ENCODE peak calls at places on chromosomes 4 and X, in nine cellular contexts. One of them, this sample, is unnamed.
A peak's percentile ranks its signal among the peaks of the same experiment; 100 is the strongest.

GRCh38 chr4:119212964-119213606 is 572 bp downstream of the USP53 start:
- DNase-seq in CD8-positive, alpha-beta T cell: peak; percentile 38
- DNase-seq in GM06990: no peak
- DNase-seq in GM12878: peak; percentile 12
- DNase-seq in adrenal gland: peak; percentile 94
- DNase-seq in HAP-1: peak; percentile 91
- DNase-seq in fibroblast of mammary gland: peak; percentile 95
- DNase-seq in hepatocyte: peak; percentile 90
- DNase-seq in ovary: peak; percentile 84
- DNase-seq in this sample: peak; percentile 89

GRCh38 chr4:177448850-177449249 is 6.6 kb upstream of the AGA start:
- DNase-seq in CD8-positive, alpha-beta T cell: no peak
- DNase-seq in GM06990: no peak
- DNase-seq in GM12878: no peak
- DNase-seq in adrenal gland: no peak
- DNase-seq in HAP-1: no peak
- DNase-seq in fibroblast of mammary gland: peak; percentile 56
- DNase-seq in hepatocyte: no peak
- DNase-seq in ovary: no peak
- DNase-seq in this sample: no peak

GRCh38 chr4:62571494-62571893 is 1371.4 kb downstream of the ADGRL3 start:
- DNase-seq in CD8-positive, alpha-beta T cell: no peak
- DNase-seq in GM06990: no peak
- DNase-seq in GM12878: no peak
- DNase-seq in adrenal gland: no peak
- DNase-seq in HAP-1: no peak
- DNase-seq in fibroblast of mammary gland: no peak
- DNase-seq in hepatocyte: peak; percentile 35
- DNase-seq in ovary: no peak
- DNase-seq in this sample: no peak

GRCh38 chrX:68396953-68397352 is 36.3 kb downstream of the OPHN1 start:
- DNase-seq in CD8-positive, alpha-beta T cell: no peak
- DNase-seq in GM06990: no peak
- DNase-seq in GM12878: no peak
- DNase-seq in adrenal gland: no peak
- DNase-seq in HAP-1: no peak
- DNase-seq in fibroblast of mammary gland: no peak
- DNase-seq in hepatocyte: no peak
- DNase-seq in ovary: no peak
- DNase-seq in this sample: no peak

GRCh38 chrX:85024044-85024443 is 20.4 kb downstream of the APOOL start:
- DNase-seq in CD8-positive, alpha-beta T cell: no peak
- DNase-seq in GM06990: no peak
- DNase-seq in GM12878: no peak
- DNase-seq in adrenal gland: no peak
- DNase-seq in HAP-1: no peak
- DNase-seq in fibroblast of mammary gland: peak; percentile 35
- DNase-seq in hepatocyte: no peak
- DNase-seq in ovary: no peak
- DNase-seq in this sample: no peak

GRCh38 chrX:10636337-10636736 is 16.0 kb upstream of the MID1 start:
- DNase-seq in CD8-positive, alpha-beta T cell: no peak
- DNase-seq in GM06990: no peak
- DNase-seq in GM12878: no peak
- DNase-seq in adrenal gland: peak; percentile 42
- DNase-seq in HAP-1: peak; percentile 74
- DNase-seq in fibroblast of mammary gland: peak; percentile 74
- DNase-seq in hepatocyte: peak; percentile 46
- DNase-seq in ovary: peak; percentile 51
- DNase-seq in this sample: no peak

GRCh38 chr4:89894654-89895652 is at the start of gene MMRN1:
- DNase-seq in CD8-positive, alpha-beta T cell: no peak
- DNase-seq in GM06990: no peak
- DNase-seq in GM12878: no peak
- DNase-seq in adrenal gland: no peak
- DNase-seq in HAP-1: no peak
- DNase-seq in fibroblast of mammary gland: no peak
- DNase-seq in hepatocyte: no peak
- DNase-seq in ovary: no peak
- DNase-seq in this sample: peak; percentile 57

GRCh38 chrX:50081282-50081955 is 119.4 kb downstream of the AKAP4 start:
- DNase-seq in CD8-positive, alpha-beta T cell: no peak
- DNase-seq in GM06990: no peak
- DNase-seq in GM12878: no peak
- DNase-seq in adrenal gland: peak; percentile 20
- DNase-seq in HAP-1: peak; percentile 42
- DNase-seq in fibroblast of mammary gland: peak; percentile 13
- DNase-seq in hepatocyte: peak; percentile 37
- DNase-seq in ovary: peak; percentile 29
- DNase-seq in this sample: peak; percentile 29

GRCh38 chrX:85419293-85419692 is 39.8 kb upstream of the POF1B start:
- DNase-seq in CD8-positive, alpha-beta T cell: no peak
- DNase-seq in GM06990: no peak
- DNase-seq in GM12878: no peak
- DNase-seq in adrenal gland: no peak
- DNase-seq in HAP-1: no peak
- DNase-seq in fibroblast of mammary gland: no peak
- DNase-seq in hepatocyte: no peak
- DNase-seq in ovary: no peak
- DNase-seq in this sample: no peak

GRCh38 chr4:101321481-101322042 is 25.8 kb downstream of the PPP3CA start:
- DNase-seq in CD8-positive, alpha-beta T cell: no peak
- DNase-seq in GM06990: no peak
- DNase-seq in GM12878: no peak
- DNase-seq in adrenal gland: no peak
- DNase-seq in HAP-1: no peak
- DNase-seq in fibroblast of mammary gland: no peak
- DNase-seq in hepatocyte: no peak
- DNase-seq in ovary: no peak
- DNase-seq in this sample: no peak
- H3K4me3 ChIP-seq in CD8-positive, alpha-beta T cell: no peak overlapping the region
- H3K4me3 ChIP-seq in GM06990: no peak overlapping the region
- H3K4me3 ChIP-seq in GM12878: no peak overlapping the region
- H3K4me3 ChIP-seq in adrenal gland: no peak overlapping the region
- H3K4me3 ChIP-seq in HAP-1: no peak overlapping the region
- H3K4me3 ChIP-seq in fibroblast of mammary gland: no peak overlapping the region
- H3K4me3 ChIP-seq in hepatocyte: no peak overlapping the region
- H3K4me3 ChIP-seq in ovary: no peak overlapping the region
- H3K4me3 ChIP-seq in this sample: no peak overlapping the region

GRCh38 chr4:4397441-4397819 is 10.5 kb downstream of the NSG1 start:
- DNase-seq in CD8-positive, alpha-beta T cell: no peak
- DNase-seq in GM06990: no peak
- DNase-seq in GM12878: no peak
- DNase-seq in adrenal gland: no peak
- DNase-seq in HAP-1: no peak
- DNase-seq in fibroblast of mammary gland: no peak
- DNase-seq in hepatocyte: no peak
- DNase-seq in ovary: no peak
- DNase-seq in this sample: no peak

GRCh38 chr4:4394644-4395043 is 7.7 kb downstream of the NSG1 start:
- DNase-seq in CD8-positive, alpha-beta T cell: no peak
- DNase-seq in GM06990: no peak
- DNase-seq in GM12878: no peak
- DNase-seq in adrenal gland: no peak
- DNase-seq in HAP-1: no peak
- DNase-seq in fibroblast of mammary gland: peak; percentile 10
- DNase-seq in hepatocyte: no peak
- DNase-seq in ovary: no peak
- DNase-seq in this sample: no peak

GRCh38 chr4:4396628-4397440 is 9.9 kb downstream of the NSG1 start:
- DNase-seq in CD8-positive, alpha-beta T cell: no peak
- DNase-seq in GM06990: no peak
- DNase-seq in GM12878: no peak
- DNase-seq in adrenal gland: no peak
- DNase-seq in HAP-1: no peak
- DNase-seq in fibroblast of mammary gland: no peak
- DNase-seq in hepatocyte: no peak
- DNase-seq in ovary: no peak
- DNase-seq in this sample: no peak

GRCh38 chr4:4398430-4398829 is 11.5 kb downstream of the NSG1 start:
- DNase-seq in CD8-positive, alpha-beta T cell: no peak
- DNase-seq in GM06990: no peak
- DNase-seq in GM12878: no peak
- DNase-seq in adrenal gland: no peak
- DNase-seq in HAP-1: no peak
- DNase-seq in fibroblast of mammary gland: no peak
- DNase-seq in hepatocyte: no peak
- DNase-seq in ovary: no peak
- DNase-seq in this sample: no peak

DNA sequence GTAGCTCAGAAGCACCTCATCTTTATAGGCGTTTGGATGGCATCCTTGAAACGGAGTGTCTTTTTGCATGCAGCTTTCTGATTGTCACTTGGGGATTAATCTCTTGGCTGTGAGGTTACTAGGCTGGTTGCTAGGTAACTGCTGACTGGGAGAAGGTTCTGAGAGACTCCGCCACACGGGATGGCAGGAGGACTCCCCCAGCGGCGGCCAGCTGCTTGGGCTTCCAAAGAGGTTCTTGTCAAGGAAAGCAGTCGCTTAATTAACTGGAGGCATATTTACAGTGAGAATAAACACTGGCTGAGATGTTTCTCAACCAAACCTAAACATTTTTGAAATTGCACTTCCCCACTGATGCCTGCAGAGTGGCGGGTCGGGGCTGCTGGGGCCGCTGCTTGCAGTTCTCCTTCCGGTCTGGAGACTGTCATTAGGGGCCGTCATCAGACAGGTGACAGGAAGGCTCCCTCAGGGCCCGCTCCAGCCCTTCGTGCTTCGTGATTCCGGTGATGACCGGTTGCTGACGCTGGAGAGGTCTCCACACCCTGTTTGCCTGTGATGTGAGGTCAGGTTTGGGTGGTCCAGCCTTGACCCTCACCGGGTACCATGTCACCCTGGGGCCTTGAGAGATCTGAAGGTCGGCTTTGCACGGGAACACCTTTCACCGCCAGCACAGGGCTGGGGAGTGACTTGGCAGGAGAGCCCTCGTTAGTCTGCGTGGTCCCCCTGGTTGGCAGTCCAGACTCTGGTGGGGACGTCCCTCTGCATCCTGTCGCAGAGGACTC is 9.1 kb downstream of the NSG1 start:
- DNase-seq in CD8-positive, alpha-beta T cell: no peak
- DNase-seq in GM06990: peak; percentile 42
- DNase-seq in GM12878: no peak
- DNase-seq in adrenal gland: no peak
- DNase-seq in HAP-1: peak; percentile 62
- DNase-seq in fibroblast of mammary gland: peak; percentile 8
- DNase-seq in hepatocyte: peak; percentile 53
- DNase-seq in ovary: no peak
- DNase-seq in this sample: peak; percentile 27
- H3K4me3 ChIP-seq in CD8-positive, alpha-beta T cell: no peak overlapping the region
- H3K4me3 ChIP-seq in GM06990: no peak overlapping the region
- H3K4me3 ChIP-seq in GM12878: no peak overlapping the region
- H3K4me3 ChIP-seq in adrenal gland: no peak overlapping the region
- H3K4me3 ChIP-seq in HAP-1: no peak overlapping the region
- H3K4me3 ChIP-seq in fibroblast of mammary gland: no peak overlapping the region
- H3K4me3 ChIP-seq in hepatocyte: no peak overlapping the region
- H3K4me3 ChIP-seq in ovary: no peak overlapping the region
- H3K4me3 ChIP-seq in this sample: no peak overlapping the region

DNA sequence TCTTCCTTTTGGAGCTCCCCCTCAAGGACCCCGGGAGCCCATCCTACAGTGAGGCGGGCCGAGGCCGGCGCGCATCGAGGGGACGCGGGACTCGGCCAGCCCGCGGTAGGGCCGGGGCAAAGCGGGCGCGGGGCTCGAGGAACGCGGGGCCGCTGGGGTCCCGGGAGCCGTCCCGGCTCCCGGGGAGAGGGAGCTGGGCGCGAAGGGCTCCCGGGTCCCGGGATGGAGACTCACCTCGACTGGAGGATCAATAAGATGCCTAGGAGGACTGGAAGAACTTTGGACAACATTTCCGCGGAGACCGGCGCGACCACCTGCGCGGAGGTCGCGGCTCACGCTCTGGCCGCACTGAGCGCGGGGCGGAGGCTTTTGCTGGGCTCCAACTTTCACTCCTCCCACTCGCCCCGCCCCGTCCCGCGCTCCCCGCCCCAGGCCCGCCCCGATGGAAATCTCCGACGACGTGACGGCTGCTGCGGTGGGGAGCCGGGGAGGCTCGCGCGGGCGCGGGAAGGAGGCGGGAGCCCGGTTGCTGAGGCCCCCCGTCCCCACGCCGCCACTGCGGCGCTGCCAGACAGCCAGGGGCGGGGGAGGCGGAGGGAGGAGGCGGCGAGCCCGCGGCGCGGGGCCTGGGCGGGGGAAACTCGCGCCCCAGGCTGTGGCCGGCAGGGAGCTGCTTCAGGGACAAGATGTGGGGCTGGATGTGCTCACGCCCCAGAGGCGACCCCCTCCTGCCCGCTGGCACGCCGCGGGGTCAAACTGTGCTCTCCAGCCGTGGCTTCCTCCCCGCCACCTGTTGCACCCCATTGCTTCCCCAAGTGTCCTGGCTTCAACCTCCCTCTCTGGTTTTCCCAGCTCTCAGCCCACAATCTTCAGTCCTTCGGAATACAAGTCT is at the start of gene GABRE:
- DNase-seq in CD8-positive, alpha-beta T cell: no peak
- DNase-seq in GM06990: no peak
- DNase-seq in GM12878: no peak
- DNase-seq in adrenal gland: no peak
- DNase-seq in HAP-1: no peak
- DNase-seq in fibroblast of mammary gland: peak; percentile 26
- DNase-seq in hepatocyte: peak; percentile 72
- DNase-seq in ovary: peak; percentile 52
- DNase-seq in this sample: no peak
- H3K4me3 ChIP-seq in CD8-positive, alpha-beta T cell: no peak within 1 kb of the TSS
- H3K4me3 ChIP-seq in GM06990: no peak within 1 kb of the TSS
- H3K4me3 ChIP-seq in GM12878: no peak within 1 kb of the TSS
- H3K4me3 ChIP-seq in adrenal gland: no peak within 1 kb of the TSS
- H3K4me3 ChIP-seq in HAP-1: no peak within 1 kb of the TSS
- H3K4me3 ChIP-seq in fibroblast of mammary gland: peak within 1 kb of the TSS; percentile 51
- H3K4me3 ChIP-seq in hepatocyte: peak within 1 kb of the TSS; percentile 16
- H3K4me3 ChIP-seq in ovary: peak within 1 kb of the TSS; percentile 70
- H3K4me3 ChIP-seq in this sample: no peak within 1 kb of the TSS

GRCh38 chr4:76749361-76749760 is 148.6 kb downstream of the SOWAHB start:
- DNase-seq in CD8-positive, alpha-beta T cell: no peak
- DNase-seq in GM06990: no peak
- DNase-seq in GM12878: no peak
- DNase-seq in adrenal gland: no peak
- DNase-seq in HAP-1: no peak
- DNase-seq in fibroblast of mammary gland: no peak
- DNase-seq in hepatocyte: no peak
- DNase-seq in ovary: no peak
- DNase-seq in this sample: no peak
- H3K4me3 ChIP-seq in CD8-positive, alpha-beta T cell: no peak overlapping the region
- H3K4me3 ChIP-seq in GM06990: no peak overlapping the region
- H3K4me3 ChIP-seq in GM12878: no peak overlapping the region
- H3K4me3 ChIP-seq in adrenal gland: no peak overlapping the region
- H3K4me3 ChIP-seq in HAP-1: no peak overlapping the region
- H3K4me3 ChIP-seq in fibroblast of mammary gland: no peak overlapping the region
- H3K4me3 ChIP-seq in hepatocyte: no peak overlapping the region
- H3K4me3 ChIP-seq in ovary: no peak overlapping the region
- H3K4me3 ChIP-seq in this sample: no peak overlapping the region

DNA sequence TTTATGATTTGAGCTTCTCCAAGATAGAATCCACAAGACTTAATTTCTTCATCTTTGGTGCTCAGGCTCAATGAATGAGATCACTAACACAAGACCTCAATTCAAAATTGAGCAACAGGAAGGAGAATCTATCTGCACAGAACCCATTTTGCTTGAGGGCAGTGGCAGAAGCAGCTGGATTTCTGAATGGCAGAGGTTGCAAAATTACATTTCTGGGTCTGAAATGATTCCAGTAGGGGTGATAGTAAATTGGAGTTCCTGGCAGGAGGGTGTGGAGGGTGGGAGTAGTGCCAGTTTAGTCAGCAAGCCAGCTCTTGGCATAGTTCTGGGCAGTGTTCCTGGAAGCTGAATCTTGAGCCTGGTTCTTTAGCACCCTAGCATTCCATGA is 281.1 kb downstream of the SLC7A11 start:
- DNase-seq in CD8-positive, alpha-beta T cell: no peak
- DNase-seq in GM06990: no peak
- DNase-seq in GM12878: no peak
- DNase-seq in adrenal gland: peak; percentile 14
- DNase-seq in HAP-1: no peak
- DNase-seq in fibroblast of mammary gland: no peak
- DNase-seq in hepatocyte: peak; percentile 5
- DNase-seq in ovary: no peak
- DNase-seq in this sample: no peak
- H3K4me3 ChIP-seq in CD8-positive, alpha-beta T cell: no peak overlapping the region
- H3K4me3 ChIP-seq in GM06990: no peak overlapping the region
- H3K4me3 ChIP-seq in GM12878: no peak overlapping the region
- H3K4me3 ChIP-seq in adrenal gland: no peak overlapping the region
- H3K4me3 ChIP-seq in HAP-1: no peak overlapping the region
- H3K4me3 ChIP-seq in fibroblast of mammary gland: no peak overlapping the region
- H3K4me3 ChIP-seq in hepatocyte: no peak overlapping the region
- H3K4me3 ChIP-seq in ovary: no peak overlapping the region
- H3K4me3 ChIP-seq in this sample: no peak overlapping the region

This sample was measured in GM12865.